ENCODE peak calls at places on chromosome 19, in ten cellular contexts. D is choroid plexus epithelial cell, K is AG04450, X is testis, A is mammary epithelial cell, P is heart right ventricle, E is MCF 10A, V is nephron progenitor cell, F is GM20000, W is fibroblast of mammary gland. L is an unnamed sample.

GRCh38 chr19:45173816-45174215 is 4.2 kb downstream of the TRAPPC6A start:
- DNase-seq in X (no peak), A (peak; percentile 52), W (peak; percentile 74), V (no peak), K (no peak), D (no peak), E (no peak), P (no peak), F (no peak), L (no peak)

GRCh38 chr19:18645035-18645511 is 8.2 kb downstream of the KLHL26 start:
- DNase-seq in X (no peak), D (no peak), A (no peak), P (no peak), F (no peak), V (no peak), K (no peak), W (no peak), E (no peak), L (no peak)

GRCh38 chr19:21922276-21922675 is 86.3 kb upstream of the ZNF43 start:
- DNase-seq in A (no peak), P (no peak), W (no peak), E (no peak), D (no peak), X (no peak), F (no peak), K (no peak), V (no peak), L (no peak)

GRCh38 chr19:13181747-13182388 is 31.7 kb downstream of the IER2 start:
- DNase-seq in X (peak; percentile 70), D (peak; percentile 46), A (no peak), P (peak; percentile 77), V (no peak), F (peak; percentile 59), W (peak; percentile 60), E (no peak), K (no peak), L (no peak)

GRCh38 chr19:55118401-55118991 is 1.1 kb upstream of the PPP1R12C start:
- DNase-seq in A (no peak), D (peak; percentile 71), V (peak; percentile 57), E (no peak), P (peak; percentile 52), X (peak; percentile 83), F (peak; percentile 50), W (peak; percentile 50), K (no peak), L (no peak)

GRCh38 chr19:3509566-3509989 is 3.5 kb downstream of the FZR1 start:
- DNase-seq in E (peak; percentile 67), D (peak; percentile 29), K (no peak), W (peak; percentile 72), X (no peak), P (no peak), F (no peak), V (no peak), A (peak; percentile 95), L (no peak)

GRCh38 chr19:2446390-2446789 is 10.4 kb downstream of the LMNB2 start:
- DNase-seq in V (no peak), F (peak; percentile 59), A (no peak), K (no peak), E (no peak), P (no peak), W (no peak), D (no peak), X (no peak), L (peak; percentile 84)

GRCh38 chr19:33771308-33772101 is 25.2 kb upstream of the KCTD15 start:
- DNase-seq in F (peak; percentile 86), P (peak; percentile 74), X (peak; percentile 87), W (peak; percentile 47), V (peak; percentile 91), A (peak; percentile 36), E (peak; percentile 75), D (peak; percentile 74), K (peak; percentile 18), L (peak; percentile 86)

GRCh38 chr19:41746593-41747227 is 8.6 kb upstream of the CEACAM6 start:
- DNase-seq in K (no peak), E (peak; percentile 66), F (peak; percentile 47), P (no peak), W (peak; percentile 57), A (peak; percentile 26), D (peak; percentile 72), X (peak; percentile 42), V (no peak), L (peak; percentile 66)

GRCh38 chr19:19406878-19407639 is 1.6 kb downstream of the GATAD2A start:
- DNase-seq in A (peak; percentile 56), F (no peak), P (no peak), E (peak; percentile 59), K (no peak), W (peak; percentile 57), D (peak; percentile 52), X (peak; percentile 68), V (no peak), L (peak; percentile 29)

GRCh38 chr19:46487802-46488445 is 7.7 kb downstream of the PNMA8B start:
- DNase-seq in E (peak; percentile 74), P (peak; percentile 82), W (peak; percentile 71), A (peak; percentile 59), D (peak; percentile 71), X (peak; percentile 88), V (peak; percentile 94), K (no peak), F (peak; percentile 88), L (peak; percentile 70)

GRCh38 chr19:55453861-55454260 is 7.6 kb downstream of the ISOC2 start:
- DNase-seq in V (no peak), E (no peak), X (peak; percentile 61), F (no peak), P (no peak), K (no peak), W (no peak), D (no peak), A (no peak), L (no peak)

GRCh38 chr19:11697284-11697855 is 41.4 kb downstream of the ZNF823 start:
- DNase-seq in W (no peak), K (no peak), P (no peak), A (no peak), E (no peak), X (no peak), F (no peak), V (no peak), D (no peak), L (no peak)

DNA sequence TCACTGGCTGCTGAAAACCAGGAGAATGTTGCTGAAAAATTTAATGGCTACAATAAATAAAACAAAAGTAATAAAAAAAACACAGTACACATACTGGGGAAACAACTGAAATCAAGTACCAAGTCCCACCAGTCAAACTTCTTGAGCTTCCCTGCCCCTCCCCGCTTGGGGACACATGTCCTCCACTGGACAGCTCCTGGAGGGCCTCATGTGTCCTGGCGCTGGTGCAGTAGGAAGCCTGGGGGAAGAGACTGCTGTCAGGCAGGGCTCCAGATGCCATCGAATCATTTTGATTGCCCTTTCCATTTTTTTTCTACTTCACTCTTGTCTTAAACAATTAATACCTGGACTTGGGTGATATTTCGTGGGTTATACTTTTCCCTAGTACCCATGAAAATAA is 26.6 kb upstream of the SLC35E1 start:
- DNase-seq in K (no peak), P (no peak), W (no peak), A (no peak), F (no peak), V (no peak), D (no peak), X (no peak), E (no peak), L (no peak)
- TF ChIP-seq CTCF in K (no peak), P (no peak), W (no peak), A (no peak), F (no peak), V (no peak), D (no peak), X (no peak), E (no peak), L (no peak)

DNA sequence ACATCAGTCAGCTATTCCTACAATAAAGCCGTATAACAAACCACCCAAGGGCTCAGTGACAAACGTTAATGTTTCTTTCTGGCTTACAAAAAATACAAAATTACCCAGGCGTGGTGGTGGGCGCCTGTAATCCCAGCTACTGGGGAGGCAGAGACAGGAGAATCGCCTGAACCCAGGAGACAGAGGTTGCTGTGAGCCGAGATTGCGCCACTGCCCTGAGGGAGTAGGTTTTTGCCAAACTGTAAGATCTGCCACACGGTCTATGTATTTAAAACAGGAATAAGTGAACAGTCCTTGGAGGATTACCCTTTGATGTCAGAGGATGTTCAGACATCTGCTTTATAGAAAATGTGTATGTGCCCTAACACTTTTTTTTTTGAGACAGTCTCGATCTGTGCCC is 105.8 kb downstream of the DPF1 start:
- DNase-seq in A (no peak), F (no peak), K (no peak), X (no peak), W (no peak), E (no peak), V (no peak), P (no peak), D (no peak), L (no peak)
- TF ChIP-seq CTCF in A (no peak), F (no peak), K (no peak), X (no peak), W (no peak), E (no peak), V (no peak), P (no peak), D (no peak), L (no peak)

GRCh38 chr19:51654783-51655182 is 8.2 kb upstream of the SIGLEC14 start:
- DNase-seq in V (no peak), W (no peak), A (no peak), F (no peak), E (no peak), D (peak; percentile 6), K (no peak), P (no peak), X (no peak), L (no peak)
- TF ChIP-seq CTCF in V (no peak), W (no peak), A (no peak), F (no peak), E (no peak), D (peak; percentile 27), K (no peak), P (no peak), X (no peak), L (no peak)

DNA sequence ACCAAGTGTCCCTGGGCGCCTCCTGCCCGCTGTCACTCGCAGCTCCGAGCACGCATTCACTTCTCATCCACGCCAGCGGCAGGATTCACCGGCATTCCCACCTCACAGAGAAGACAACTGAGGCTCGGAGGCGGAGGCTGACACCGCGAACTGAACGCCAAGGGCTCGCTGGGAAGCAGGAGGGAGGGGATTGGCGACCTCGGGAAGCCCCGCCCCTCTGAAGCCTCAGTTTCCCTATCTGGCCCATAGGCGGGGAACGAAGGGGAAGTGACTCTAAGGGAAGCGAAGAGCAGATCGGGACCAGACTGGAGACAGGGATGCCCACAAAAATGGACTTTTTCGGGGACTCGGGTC is 256 bp downstream of the MICOS13 start:
- DNase-seq in A (no peak), W (peak; percentile 34), D (peak; percentile 40), E (peak; percentile 36), V (peak; percentile 36), K (no peak), F (no peak), P (peak; percentile 58), X (no peak), L (no peak)
- TF ChIP-seq CTCF in A (no peak), W (no peak), D (peak; percentile 10), E (no peak), V (no peak), K (no peak), F (no peak), P (no peak), X (no peak), L (no peak)

L was measured in WERI-Rb-1.